ENCODE peak calls at places on chromosomes 1 and 21, in ten cellular contexts. T, A, G, L, O, P, B, N, U and E are unnamed samples.

GRCh38 chr1:189646066-189646465 is 831.6 kb downstream of the BRINP3 start:
- DNase-seq in G (no peak), A (no peak), P (no peak), O (no peak), T (no peak), N (no peak), B (no peak), U (no peak), L (no peak), E (no peak)

GRCh38 chr1:222634180-222635013 is 16.5 kb downstream of the MIA3 start:
- DNase-seq in U (peak), B (no peak), L (peak), G (peak), A (peak), N (peak), O (peak), T (peak), P (peak), E (peak)

GRCh38 chr1:15833842-15834405 is 13.6 kb upstream of the SPEN start:
- DNase-seq in P (no peak), O (no peak), N (no peak), A (no peak), G (no peak), U (no peak), L (no peak), T (no peak), B (no peak), E (no peak)

GRCh38 chr1:244422174-244422573 is 29.5 kb downstream of the ADSS2 start:
- DNase-seq in L (no peak), A (no peak), N (no peak), T (no peak), P (no peak), O (no peak), U (no peak), B (no peak), G (no peak), E (no peak)

GRCh38 chr21:43632373-43632905 is 26.8 kb downstream of the HSF2BP start:
- DNase-seq in T (no peak), P (no peak), B (no peak), G (no peak), A (no peak), O (no peak), U (no peak), L (no peak), N (no peak), E (no peak)

GRCh38 chr1:111948209-111949131 is 41.0 kb downstream of the KCND3 start:
- DNase-seq in N (no peak), O (peak), B (no peak), A (no peak), P (no peak), L (peak), U (no peak), G (no peak), T (no peak), E (no peak)

GRCh38 chr1:99737016-99737415 is 29.4 kb downstream of the FRRS1 start:
- DNase-seq in G (peak), B (no peak), P (peak), A (no peak), O (peak), N (no peak), T (no peak), L (peak), U (peak), E (no peak)

GRCh38 chr1:225371366-225371765 is 56.5 kb downstream of the LBR start:
- DNase-seq in N (no peak), P (no peak), O (no peak), U (no peak), G (no peak), B (no peak), L (no peak), A (no peak), T (no peak), E (no peak)

GRCh38 chr1:26945728-26946127 is 14.5 kb downstream of the KDF1 start:
- DNase-seq in G (no peak), A (no peak), B (no peak), U (no peak), T (no peak), O (no peak), L (no peak), P (no peak), N (no peak), E (no peak)

GRCh38 chr1:62425041-62425440 is 11.8 kb upstream of the USP1 start:
- DNase-seq in A (no peak), G (no peak), O (no peak), P (no peak), N (no peak), T (no peak), L (no peak), U (no peak), B (no peak), E (no peak)

GRCh38 chr1:47984175-47984789 is 12.9 kb downstream of the TRABD2B start:
- DNase-seq in P (peak), N (no peak), A (no peak), U (no peak), O (no peak), G (no peak), T (no peak), B (no peak), L (no peak), E (no peak)

GRCh38 chr21:28742527-28742926 is 250.2 kb downstream of the LTN1 start:
- DNase-seq in A (no peak), T (no peak), O (peak), U (peak), B (no peak), G (no peak), P (no peak), N (no peak), L (peak), E (no peak)

GRCh38 chr21:44424608-44425306 is 30.6 kb upstream of the LRRC3 start:
- DNase-seq in T (no peak), P (no peak), U (no peak), B (no peak), G (no peak), N (no peak), A (no peak), O (no peak), L (no peak), E (peak)

GRCh38 chr1:101996830-101997485 is at the start of gene OLFM3:
- DNase-seq in N (no peak), B (no peak), A (no peak), U (peak), L (no peak), P (peak), G (no peak), O (no peak), T (peak), E (no peak)

GRCh38 chr1:113531321-113531720 is 141.0 kb downstream of the MAGI3 start:
- DNase-seq in N (no peak), L (peak), U (no peak), A (no peak), O (no peak), P (no peak), B (no peak), T (no peak), G (no peak), E (no peak)
- TF ChIP-seq CTCF in N (no peak), L (no peak), U (no peak), A (no peak), O (no peak), P (no peak), B (no peak), T (no peak), G (no peak), E (no peak)

GRCh38 chr1:170262540-170262939 is 116.8 kb downstream of the NTMT2 start:
- DNase-seq in T (no peak), U (no peak), L (no peak), G (no peak), A (no peak), P (no peak), N (no peak), B (no peak), O (peak), E (no peak)
- TF ChIP-seq CTCF in T (no peak), U (no peak), L (no peak), G (no peak), A (no peak), P (no peak), N (no peak), B (no peak), O (no peak), E (no peak)

GRCh38 chr1:77516106-77516505 is 166.4 kb downstream of the ZZZ3 start:
- DNase-seq in A (no peak), P (no peak), G (no peak), O (no peak), T (no peak), L (no peak), B (no peak), U (no peak), N (no peak), E (no peak)

GRCh38 chr1:77514871-77515776 is 167.3 kb downstream of the ZZZ3 start:
- DNase-seq in P (peak), A (no peak), B (no peak), T (no peak), N (no peak), O (peak), L (peak), G (peak), U (peak), E (no peak)

GRCh38 chr1:77509898-77510297 is 172.6 kb downstream of the ZZZ3 start:
- DNase-seq in L (no peak), A (no peak), P (no peak), T (no peak), G (no peak), N (no peak), U (no peak), B (no peak), O (no peak), E (no peak)

GRCh38 chr1:77511440-77511840 is 171.0 kb downstream of the ZZZ3 start:
- DNase-seq in T (no peak), A (no peak), U (no peak), G (no peak), B (no peak), N (no peak), P (no peak), L (peak), O (peak), E (no peak)

GRCh38 chr1:77513839-77514763 is 168.4 kb downstream of the ZZZ3 start:
- DNase-seq in T (no peak), B (no peak), A (no peak), N (no peak), O (peak), G (no peak), U (peak), L (peak), P (no peak), E (no peak)
- TF ChIP-seq CTCF in T (no peak), B (no peak), A (no peak), N (no peak), O (no peak), G (no peak), U (peak), L (no peak), P (no peak), E (no peak)

DNA sequence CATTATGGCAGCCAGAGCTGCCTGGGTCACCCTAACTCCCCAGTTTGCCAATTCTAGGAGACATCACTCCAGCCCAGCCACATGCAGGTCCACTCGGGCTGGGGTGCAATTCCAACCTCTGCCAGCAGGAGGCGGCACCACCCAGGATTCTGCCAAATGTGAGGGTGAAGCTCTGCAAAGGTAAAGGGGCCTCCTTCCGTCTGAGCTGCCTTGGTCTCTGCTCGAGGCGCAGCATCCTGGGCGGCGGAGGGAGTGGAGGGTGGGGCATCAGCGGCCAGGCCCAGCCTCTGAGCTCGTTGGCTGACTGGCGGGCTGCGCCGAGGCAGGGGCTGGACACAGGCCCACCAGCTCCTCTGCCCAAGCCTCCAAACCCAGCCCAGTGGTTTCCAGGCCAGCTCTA is 63.8 kb downstream of the ARHGEF16 start:
- DNase-seq in B (no peak), A (peak), N (peak), O (peak), P (no peak), U (no peak), T (no peak), G (no peak), L (no peak), E (no peak)
- TF ChIP-seq CTCF in B (peak), A (peak), N (peak), O (peak), P (peak), U (peak), T (peak), G (peak), L (peak), E (peak)

GRCh38 chr1:156900896-156901589 is 7.5 kb downstream of the PEAR1 start:
- DNase-seq in N (no peak), B (no peak), G (no peak), O (no peak), A (no peak), P (no peak), T (no peak), U (no peak), L (no peak), E (no peak)
- TF ChIP-seq CTCF in N (no peak), B (no peak), G (no peak), O (no peak), A (no peak), P (no peak), T (no peak), U (no peak), L (no peak), E (no peak)

GRCh38 chr1:151715726-151716404 is 738 bp downstream of the CELF3 start:
- DNase-seq in N (no peak), L (no peak), P (peak), T (no peak), U (peak), O (no peak), B (no peak), A (no peak), G (no peak), E (no peak)
- TF ChIP-seq CTCF in N (no peak), L (no peak), P (peak), T (peak), U (peak), O (no peak), B (no peak), A (no peak), G (no peak), E (no peak)

GRCh38 chr1:181594553-181594952 is 111.2 kb downstream of the CACNA1E start:
- DNase-seq in G (no peak), P (no peak), L (no peak), T (no peak), B (no peak), N (no peak), U (no peak), O (no peak), A (no peak), E (no peak)
- TF ChIP-seq CTCF in G (no peak), P (no peak), L (no peak), T (no peak), B (no peak), N (no peak), U (no peak), O (no peak), A (no peak), E (no peak)

DNA sequence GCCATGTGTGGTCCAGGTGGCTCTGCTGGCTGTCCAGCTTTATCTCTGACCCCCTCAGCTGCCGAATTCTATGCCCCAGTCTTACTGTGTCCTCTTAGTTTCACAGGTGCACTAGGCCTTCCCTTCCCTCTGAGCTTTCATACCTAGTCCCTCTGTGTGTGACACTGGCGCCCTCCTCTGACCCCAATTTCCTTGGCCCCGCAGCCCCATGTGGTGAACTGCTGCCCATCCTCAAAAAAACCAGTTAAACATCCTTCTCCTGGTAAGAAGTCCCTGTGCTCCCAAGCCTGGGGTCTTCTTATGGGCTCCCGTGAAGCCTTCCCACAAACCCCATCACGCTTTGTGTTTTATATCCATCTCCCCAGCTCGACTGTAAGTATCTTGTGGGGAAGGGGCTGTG is 93.9 kb upstream of the TSPAN2 start:
- DNase-seq in A (no peak), P (no peak), N (no peak), L (no peak), T (no peak), G (no peak), O (no peak), U (no peak), B (peak), E (no peak)
- TF ChIP-seq CTCF in A (no peak), P (no peak), N (no peak), L (no peak), T (no peak), G (no peak), O (peak), U (peak), B (no peak), E (no peak)

DNA sequence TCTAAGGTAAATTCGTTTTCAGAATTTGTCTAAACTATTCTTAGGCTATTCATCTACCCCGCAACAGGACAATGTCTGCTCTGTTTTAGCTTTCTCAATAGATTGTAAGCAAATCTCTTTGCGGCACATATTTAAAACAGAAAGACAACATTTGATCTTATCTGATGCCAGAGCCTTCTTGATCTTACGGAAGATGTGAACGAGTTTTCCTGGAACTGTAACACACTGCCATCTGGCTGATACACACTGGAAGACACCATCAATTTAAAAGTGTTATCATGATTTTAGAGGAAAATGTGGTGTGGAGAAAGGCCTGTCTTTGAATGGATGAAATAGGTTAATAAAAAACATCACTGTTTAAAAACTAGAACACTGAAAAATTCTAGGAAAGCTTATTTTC is 36.1 kb downstream of the COA6 start:
- DNase-seq in A (no peak), T (no peak), O (peak), P (no peak), B (peak), G (no peak), U (peak), L (no peak), N (no peak), E (no peak)
- TF ChIP-seq CTCF in A (peak), T (no peak), O (no peak), P (no peak), B (no peak), G (no peak), U (peak), L (no peak), N (no peak), E (no peak)